ENCODE peak calls at places on chromosomes 16 and 17, in five cellular contexts. One of them, this sample, is unnamed.
A peak's percentile ranks its signal among the peaks of the same experiment; 100 is the strongest.

GRCh38 chr17:59332890-59333377 is 1.5 kb downstream of the YPEL2 start:
- DNase-seq in bronchial epithelial cell: no peak
- DNase-seq in activated CD4-positive, alpha-beta T cell treated with anti-CD3 and anti-CD28 coated beads, Interleukin-2, amount 10 ng/mL, durations not matched to agents 7 days and 5 days: no peak
- DNase-seq in activated T-cell treated with anti-CD3 and anti-CD28 coated beads for 1 hour: no peak
- DNase-seq in mucosa of descending colon: no peak
- DNase-seq in this sample: no peak

GRCh38 chr16:69469807-69470561 is 45.6 kb downstream of the CYB5B start:
- DNase-seq in bronchial epithelial cell: no peak
- DNase-seq in activated CD4-positive, alpha-beta T cell treated with anti-CD3 and anti-CD28 coated beads, Interleukin-2, amount 10 ng/mL, durations not matched to agents 7 days and 5 days: no peak
- DNase-seq in activated T-cell treated with anti-CD3 and anti-CD28 coated beads for 1 hour: no peak
- DNase-seq in mucosa of descending colon: no peak
- DNase-seq in this sample: no peak

GRCh38 chr16:58110590-58111330 is 18.4 kb downstream of the CFAP20 start:
- DNase-seq in bronchial epithelial cell: no peak
- DNase-seq in activated CD4-positive, alpha-beta T cell treated with anti-CD3 and anti-CD28 coated beads, Interleukin-2, amount 10 ng/mL, durations not matched to agents 7 days and 5 days: no peak
- DNase-seq in activated T-cell treated with anti-CD3 and anti-CD28 coated beads for 1 hour: no peak
- DNase-seq in mucosa of descending colon: no peak
- DNase-seq in this sample: no peak

GRCh38 chr17:47205419-47205963 is 3.7 kb upstream of the MYL4 start:
- DNase-seq in bronchial epithelial cell: peak; percentile 64
- DNase-seq in activated CD4-positive, alpha-beta T cell treated with anti-CD3 and anti-CD28 coated beads, Interleukin-2, amount 10 ng/mL, durations not matched to agents 7 days and 5 days: peak; percentile 85
- DNase-seq in activated T-cell treated with anti-CD3 and anti-CD28 coated beads for 1 hour: peak; percentile 36
- DNase-seq in mucosa of descending colon: peak; percentile 74
- DNase-seq in this sample: peak; percentile 45

GRCh38 chr17:50037321-50038107 is 18.4 kb upstream of the ITGA3 start:
- DNase-seq in bronchial epithelial cell: peak; percentile 70
- DNase-seq in activated CD4-positive, alpha-beta T cell treated with anti-CD3 and anti-CD28 coated beads, Interleukin-2, amount 10 ng/mL, durations not matched to agents 7 days and 5 days: no peak
- DNase-seq in activated T-cell treated with anti-CD3 and anti-CD28 coated beads for 1 hour: no peak
- DNase-seq in mucosa of descending colon: peak; percentile 75
- DNase-seq in this sample: peak; percentile 62

GRCh38 chr17:71023631-71024030 is 854.3 kb downstream of the KCNJ2 start:
- DNase-seq in bronchial epithelial cell: no peak
- DNase-seq in activated CD4-positive, alpha-beta T cell treated with anti-CD3 and anti-CD28 coated beads, Interleukin-2, amount 10 ng/mL, durations not matched to agents 7 days and 5 days: no peak
- DNase-seq in activated T-cell treated with anti-CD3 and anti-CD28 coated beads for 1 hour: no peak
- DNase-seq in mucosa of descending colon: no peak
- DNase-seq in this sample: no peak

GRCh38 chr17:14755002-14755401 is 454.1 kb downstream of the HS3ST3B1 start:
- DNase-seq in bronchial epithelial cell: no peak
- DNase-seq in activated CD4-positive, alpha-beta T cell treated with anti-CD3 and anti-CD28 coated beads, Interleukin-2, amount 10 ng/mL, durations not matched to agents 7 days and 5 days: no peak
- DNase-seq in activated T-cell treated with anti-CD3 and anti-CD28 coated beads for 1 hour: no peak
- DNase-seq in mucosa of descending colon: no peak
- DNase-seq in this sample: no peak

GRCh38 chr16:49458221-49458620 is 84.6 kb downstream of the C16orf78 start:
- DNase-seq in bronchial epithelial cell: no peak
- DNase-seq in activated CD4-positive, alpha-beta T cell treated with anti-CD3 and anti-CD28 coated beads, Interleukin-2, amount 10 ng/mL, durations not matched to agents 7 days and 5 days: no peak
- DNase-seq in activated T-cell treated with anti-CD3 and anti-CD28 coated beads for 1 hour: no peak
- DNase-seq in mucosa of descending colon: no peak
- DNase-seq in this sample: no peak

This sample was measured in pancreas.